ENCODE peak calls at places on chromosomes 5 and 9, in six cellular contexts. T is choroid plexus epithelial cell, Y is upper lobe of left lung, I is endothelial cell of umbilical vein, Z is tibial artery, Q is left lung. C is an unnamed sample.

GRCh38 chr9:136013116-136013515 is 51.9 kb upstream of the UBAC1 start:
- DNase-seq in T (no peak), Y (no peak), I (no peak), Z (peak; percentile 52), Q (no peak), C (no peak)

GRCh38 chr9:69174645-69175487 is 789 bp downstream of the TJP2 start:
- DNase-seq in T (peak; percentile 98), Y (peak; percentile 58), I (peak; percentile 57), Z (peak; percentile 81), Q (peak; percentile 72), C (peak; percentile 94)

GRCh38 chr5:14011089-14012004 is 66.9 kb upstream of the DNAH5 start:
- DNase-seq in T (peak; percentile 91), Y (peak; percentile 91), I (peak; percentile 89), Z (peak; percentile 91), Q (peak; percentile 88), C (no peak)

GRCh38 chr5:95816803-95817202 is 5.7 kb downstream of the GLRX start:
- DNase-seq in T (no peak), Y (no peak), I (no peak), Z (no peak), Q (no peak), C (no peak)

GRCh38 chr5:177473461-177473991 is at the start of gene DBN1:
- DNase-seq in T (peak; percentile 60), Y (no peak), I (peak; percentile 30), Z (peak; percentile 80), Q (no peak), C (no peak)

GRCh38 chr9:95465115-95465514 is 51.7 kb downstream of the PTCH1 start:
- DNase-seq in T (no peak), Y (no peak), I (no peak), Z (no peak), Q (no peak), C (no peak)

GRCh38 chr5:62718368-62718767 is 139.7 kb downstream of the LRRC70 start:
- DNase-seq in T (peak; percentile 1), Y (no peak), I (no peak), Z (no peak), Q (no peak), C (no peak)

GRCh38 chr5:32908646-32909045 is 197.5 kb downstream of the NPR3 start:
- DNase-seq in T (no peak), Y (no peak), I (no peak), Z (no peak), Q (no peak), C (no peak)

GRCh38 chr9:4038182-4038723 is 261.6 kb downstream of the GLIS3 start:
- DNase-seq in T (peak; percentile 22), Y (no peak), I (no peak), Z (no peak), Q (no peak), C (no peak)

GRCh38 chr9:126702501-126703329 is 89.0 kb downstream of the LMX1B start:
- DNase-seq in T (no peak), Y (peak; percentile 12), I (no peak), Z (peak; percentile 66), Q (no peak), C (no peak)

GRCh38 chr5:118854819-118855218 is 133.5 kb downstream of the DTWD2 start:
- DNase-seq in T (no peak), Y (no peak), I (no peak), Z (no peak), Q (no peak), C (no peak)

GRCh38 chr5:121273818-121274433 is 577.8 kb upstream of the FTMT start:
- DNase-seq in T (peak; percentile 71), Y (no peak), I (peak; percentile 87), Z (no peak), Q (no peak), C (peak; percentile 69)

GRCh38 chr5:142128675-142129208 is 20.2 kb downstream of the NDFIP1 start:
- DNase-seq in T (no peak), Y (no peak), I (no peak), Z (no peak), Q (no peak), C (no peak)

GRCh38 chr5:142131394-142131793 is 22.8 kb downstream of the NDFIP1 start:
- DNase-seq in T (no peak), Y (no peak), I (no peak), Z (no peak), Q (no peak), C (no peak)

GRCh38 chr5:142125963-142126362 is 17.4 kb downstream of the NDFIP1 start:
- DNase-seq in T (no peak), Y (no peak), I (no peak), Z (no peak), Q (no peak), C (no peak)

GRCh38 chr5:142125378-142125777 is 16.8 kb downstream of the NDFIP1 start:
- DNase-seq in T (no peak), Y (no peak), I (no peak), Z (no peak), Q (no peak), C (no peak)

GRCh38 chr5:142129447-142129846 is 20.9 kb downstream of the NDFIP1 start:
- DNase-seq in T (no peak), Y (no peak), I (no peak), Z (no peak), Q (no peak), C (no peak)
- H3K4me3 ChIP-seq in T (no peak overlapping the region), Y (no peak overlapping the region), I (no peak overlapping the region), Z (no peak overlapping the region), Q (no peak overlapping the region), C (no peak overlapping the region)

GRCh38 chr5:11715797-11716196 is 188.4 kb downstream of the CTNND2 start:
- DNase-seq in T (no peak), Y (no peak), I (no peak), Z (no peak), Q (no peak), C (no peak)

GRCh38 chr5:11724947-11725346 is 179.3 kb downstream of the CTNND2 start:
- DNase-seq in T (no peak), Y (no peak), I (no peak), Z (no peak), Q (no peak), C (no peak)

DNA sequence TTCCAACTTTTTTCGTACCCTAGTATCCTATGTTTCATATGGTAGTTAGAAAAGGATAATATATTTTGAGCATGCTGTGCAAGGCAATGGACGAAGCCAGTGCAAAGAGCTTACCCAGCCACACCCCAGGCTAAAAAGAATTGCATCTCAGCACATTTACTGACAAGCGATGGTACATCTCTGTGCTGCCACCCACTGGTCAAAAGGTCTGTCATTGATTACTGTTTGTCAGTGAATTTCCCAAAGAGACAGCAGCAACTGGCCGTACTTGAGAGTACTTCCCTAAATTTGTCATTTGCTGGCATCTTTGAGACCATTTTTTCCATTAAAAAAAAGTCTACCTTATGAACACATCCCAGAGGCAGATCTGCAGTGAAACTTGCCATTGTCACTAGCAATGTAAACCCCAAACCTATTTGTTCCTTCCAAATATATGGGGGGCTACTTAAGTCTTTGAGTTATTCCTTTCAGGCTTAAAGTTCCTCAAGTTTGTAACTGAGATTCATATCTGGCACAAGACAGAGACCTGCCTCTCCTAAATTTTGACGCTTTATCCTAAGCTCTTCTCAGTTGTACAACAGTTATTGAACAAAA is 184.3 kb downstream of the CTNND2 start:
- DNase-seq in T (peak; percentile 3), Y (peak; percentile 32), I (no peak), Z (no peak), Q (no peak), C (no peak)
- TF ChIP-seq CTCF in T (no peak), Y (no peak), I (no peak), Z (no peak), Q (peak; percentile 12), C (peak; percentile 47)

DNA sequence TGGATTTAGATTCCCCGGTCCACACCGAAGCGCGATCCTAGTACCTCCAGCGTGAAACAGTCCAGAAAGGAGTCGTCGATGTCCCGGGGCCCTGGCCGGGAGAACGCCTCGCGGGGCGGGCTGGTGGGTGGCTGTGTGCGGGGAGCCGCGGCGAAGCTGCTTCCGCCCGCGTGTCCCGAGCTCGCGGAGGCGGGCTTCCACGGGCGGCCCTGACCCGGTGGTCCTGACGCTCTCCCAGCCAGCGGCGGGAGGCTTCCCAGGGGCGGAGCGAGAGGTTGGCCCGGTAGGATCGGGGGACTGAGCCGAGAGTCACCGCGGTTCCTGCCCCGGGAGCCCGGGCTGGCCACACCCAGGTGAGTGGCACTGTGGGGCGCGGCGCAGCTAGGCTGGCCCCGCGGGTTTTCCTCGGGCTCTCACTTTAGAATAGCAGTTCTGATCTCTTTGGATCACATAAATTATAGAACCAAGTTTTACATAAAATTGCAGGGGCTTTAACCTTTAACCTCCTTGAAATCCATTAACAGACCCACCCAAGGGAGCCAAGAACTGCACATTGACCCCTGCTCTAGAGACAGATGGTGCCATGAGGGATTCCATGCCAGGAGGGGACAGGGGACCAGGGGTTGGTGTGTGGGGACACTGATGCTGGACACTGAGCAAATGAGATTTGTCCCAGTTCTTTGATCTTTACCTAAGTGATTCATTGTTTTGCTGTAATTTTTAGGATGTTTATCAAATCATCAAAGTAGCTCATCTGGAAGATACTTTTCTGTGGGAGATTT is 29.2 kb upstream of the IL31RA start:
- DNase-seq in T (peak; percentile 29), Y (peak; percentile 27), I (peak; percentile 21), Z (no peak), Q (peak; percentile 39), C (no peak)
- H3K4me3 ChIP-seq in T (peak overlapping the region; percentile 65), Y (peak overlapping the region; percentile 36), I (peak overlapping the region; percentile 52), Z (peak overlapping the region; percentile 31), Q (peak overlapping the region; percentile 24), C (peak overlapping the region; percentile 56)

DNA sequence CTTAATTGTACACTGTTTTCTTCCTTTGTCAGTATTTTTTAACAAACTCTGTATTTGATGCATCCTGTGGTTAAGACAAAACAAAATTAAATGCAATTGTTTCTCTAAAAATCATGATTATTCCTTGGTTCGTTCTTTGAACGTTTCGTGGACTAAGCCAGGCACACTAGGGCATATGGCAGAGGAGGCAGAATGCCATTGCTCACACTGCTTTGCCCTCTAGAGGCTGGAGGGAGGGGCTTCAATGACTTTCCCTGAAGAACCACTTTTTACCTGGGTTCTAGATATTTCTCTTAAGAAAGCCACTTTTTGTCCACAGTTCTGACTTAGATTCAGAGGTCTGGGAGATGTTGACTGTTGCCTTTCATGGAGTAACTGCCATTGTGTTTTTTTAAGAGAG is 236.2 kb upstream of the ADAMTSL1 start:
- DNase-seq in T (no peak), Y (no peak), I (no peak), Z (no peak), Q (no peak), C (no peak)
- TF ChIP-seq CTCF in T (no peak), Y (no peak), I (no peak), Z (no peak), Q (no peak), C (peak; percentile 17)